ENCODE peak calls at places on chromosome 7, in five cellular contexts. C is AG09309, X is esophagus muscularis mucosa, Z is glutamatergic neuron, N is progenitor cell of endocrine pancreas. K is an unnamed sample.

GRCh38 chr7:37093257-37093656 is 355.4 kb downstream of the ELMO1 start:
- DNase-seq in X (no peak), N (no peak), C (no peak), Z (no peak), K (no peak)

GRCh38 chr7:92968502-92968901 is 132.1 kb upstream of the CDK6 start:
- DNase-seq in Z (no peak), X (no peak), C (no peak), N (no peak), K (no peak)

GRCh38 chr7:102875700-102876192 is 37.1 kb upstream of the LRRC17 start:
- DNase-seq in X (no peak), Z (no peak), N (no peak), C (peak), K (peak)

GRCh38 chr7:151810434-151811232 is 66.3 kb downstream of the PRKAG2 start:
- DNase-seq in N (no peak), Z (no peak), X (no peak), C (no peak), K (no peak)

GRCh38 chr7:41796331-41796730 is 93.4 kb upstream of the INHBA start:
- DNase-seq in C (no peak), N (no peak), Z (no peak), X (no peak), K (no peak)

GRCh38 chr7:94243312-94243711 is 151.4 kb upstream of the COL1A2 start:
- DNase-seq in N (no peak), C (no peak), X (no peak), Z (no peak), K (no peak)

GRCh38 chr7:13042605-13043236 is 355.3 kb downstream of the ARL4A start:
- DNase-seq in Z (no peak), N (no peak), C (no peak), X (no peak), K (no peak)

GRCh38 chr7:50504646-50505546 is 54.7 kb upstream of the FIGNL1 start:
- DNase-seq in N (no peak), C (no peak), Z (no peak), X (no peak), K (no peak)

GRCh38 chr7:12450615-12451014 is 47.0 kb upstream of the VWDE start:
- DNase-seq in N (no peak), Z (no peak), C (no peak), X (no peak), K (no peak)

GRCh38 chr7:155066417-155066950 is 3.6 kb upstream of the HTR5A start:
- DNase-seq in N (no peak), Z (no peak), X (no peak), C (peak), K (no peak)

GRCh38 chr7:130917669-130918128 is 183.7 kb upstream of the KLF14 start:
- DNase-seq in C (no peak), Z (no peak), X (no peak), N (no peak), K (no peak)

GRCh38 chr7:27361522-27361921 is 118.9 kb downstream of the EVX1 start:
- DNase-seq in N (no peak), Z (no peak), C (no peak), X (no peak), K (no peak)
- TF ChIP-seq CTCF in N (no peak), Z (no peak), C (no peak), X (no peak), K (no peak)

DNA sequence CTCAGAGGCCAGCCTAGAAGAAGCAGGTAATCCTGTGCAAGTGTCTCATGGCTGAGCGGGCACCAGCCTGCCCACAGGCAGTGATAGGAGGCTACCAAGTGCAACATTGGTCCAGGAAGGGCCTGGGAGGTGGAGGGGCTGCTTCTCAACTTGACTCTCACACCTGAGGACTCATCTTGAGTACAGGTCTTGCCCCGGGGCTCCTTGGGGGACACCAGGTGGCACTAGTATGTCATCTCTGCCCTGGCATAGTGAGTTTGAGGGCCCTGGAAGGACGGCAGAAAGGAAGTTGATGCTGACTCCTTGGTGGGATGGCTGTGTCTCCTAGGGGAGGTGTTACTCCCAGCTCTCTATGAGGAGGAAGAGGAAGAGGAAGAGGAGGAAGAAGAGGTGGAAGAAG is 2.3 kb downstream of the CCDC136 start:
- DNase-seq in Z (no peak), N (no peak), X (no peak), C (no peak), K (peak)
- TF ChIP-seq CTCF in Z (no peak), N (no peak), X (no peak), C (no peak), K (no peak)

GRCh38 chr7:148806187-148806586 is 77.9 kb downstream of the EZH2 start:
- DNase-seq in N (no peak), Z (no peak), C (no peak), X (no peak), K (no peak)

GRCh38 chr7:148807451-148807850 is 76.6 kb downstream of the EZH2 start:
- DNase-seq in C (no peak), Z (no peak), X (no peak), N (no peak), K (no peak)

GRCh38 chr7:148811892-148812291 is 72.2 kb downstream of the EZH2 start:
- DNase-seq in Z (no peak), C (no peak), X (no peak), N (no peak), K (no peak)

GRCh38 chr7:148813890-148814289 is 70.2 kb downstream of the EZH2 start:
- DNase-seq in C (no peak), N (no peak), X (no peak), Z (no peak), K (no peak)

GRCh38 chr7:148809856-148810255 is 74.2 kb downstream of the EZH2 start:
- DNase-seq in C (no peak), Z (peak), N (no peak), X (no peak), K (no peak)
- TF ChIP-seq CTCF in C (no peak), Z (no peak), N (no peak), X (no peak), K (no peak)

GRCh38 chr7:40761757-40762342 is 627.0 kb downstream of the SUGCT start:
- DNase-seq in C (no peak), X (no peak), N (no peak), Z (no peak), K (no peak)
- TF ChIP-seq CTCF in C (no peak), X (peak), N (no peak), Z (no peak), K (no peak)

DNA sequence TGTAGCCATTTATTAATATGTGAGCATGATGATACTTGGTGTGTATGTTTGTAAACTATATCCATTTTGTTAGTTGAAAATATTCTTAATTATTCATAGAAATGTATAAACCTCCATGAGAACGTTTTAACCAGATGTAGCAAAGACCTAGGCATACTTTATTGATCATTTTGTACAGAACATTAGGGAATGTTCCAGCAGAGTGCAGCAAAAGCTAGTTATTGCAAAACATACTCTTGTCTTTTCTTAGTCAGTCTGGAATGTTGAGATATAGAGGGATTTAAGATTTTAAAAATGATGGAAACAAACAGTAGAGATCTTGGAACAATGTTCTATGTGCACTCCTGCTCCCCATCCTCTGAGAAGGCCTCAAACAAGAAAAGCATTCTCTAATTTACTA is 292.0 kb downstream of the BBS9 start:
- DNase-seq in N (no peak), C (no peak), X (no peak), Z (no peak), K (no peak)
- TF ChIP-seq CTCF in N (peak), C (no peak), X (no peak), Z (no peak), K (no peak)

K was measured in Calu3.